ENCODE peak calls at places on chromosomes 13 and 19, in eight cellular contexts. C, R, V, K, B, A, M and H are unnamed samples.

GRCh38 chr19:29596885-29597525 is 9.1 kb upstream of the POP4 start:
- DNase-seq in C (no peak), K (no peak), M (peak), A (peak), R (no peak), V (no peak), B (peak), H (no peak)

GRCh38 chr19:40687525-40688016 is 2.9 kb downstream of the NUMBL start:
- DNase-seq in V (no peak), B (no peak), K (no peak), C (no peak), R (no peak), A (peak), M (peak), H (no peak)

GRCh38 chr13:45341799-45342584 is 1.0 kb upstream of the TPT1 start:
- DNase-seq in V (no peak), K (no peak), C (peak), B (no peak), A (peak), M (peak), R (peak), H (no peak)

GRCh38 chr13:41465215-41465907 is 8.0 kb downstream of the RGCC start:
- DNase-seq in C (peak), M (peak), V (peak), R (no peak), A (peak), B (peak), K (peak), H (no peak)

GRCh38 chr13:113322890-113323651 is 26.0 kb downstream of the LAMP1 start:
- DNase-seq in V (no peak), B (no peak), C (no peak), A (no peak), K (no peak), R (no peak), M (no peak), H (no peak)

GRCh38 chr13:46748300-46748699 is 48.7 kb downstream of the ESD start:
- DNase-seq in R (no peak), B (no peak), K (no peak), V (no peak), M (no peak), A (no peak), C (no peak), H (peak)

GRCh38 chr19:6010107-6010506 is 32.2 kb upstream of the RANBP3 start:
- DNase-seq in R (no peak), A (no peak), M (no peak), B (no peak), C (no peak), K (no peak), V (no peak), H (no peak)

GRCh38 chr19:14369399-14370168 is 11.7 kb upstream of the ADGRE5 start:
- DNase-seq in B (no peak), V (peak), A (no peak), C (no peak), K (no peak), M (peak), R (no peak), H (no peak)

GRCh38 chr19:751501-752341 is 809 bp downstream of the MISP start:
- DNase-seq in M (peak), R (no peak), C (peak), A (peak), K (peak), V (no peak), B (no peak), H (no peak)

GRCh38 chr13:40152145-40152544 is 496.7 kb downstream of the COG6 start:
- DNase-seq in K (peak), B (no peak), V (no peak), R (no peak), C (peak), M (peak), A (peak), H (no peak)

GRCh38 chr13:88086577-88086976 is 415.4 kb downstream of the SLITRK5 start:
- DNase-seq in C (no peak), B (no peak), R (no peak), V (no peak), M (no peak), A (peak), K (peak), H (no peak)

GRCh38 chr13:113724780-113725315 is 34.2 kb upstream of the TMEM255B start:
- DNase-seq in C (peak), V (peak), M (peak), A (peak), B (peak), K (peak), R (peak), H (peak)

GRCh38 chr13:45564108-45564507 is 51.4 kb downstream of the ERICH6B start:
- DNase-seq in V (no peak), R (no peak), B (peak), A (peak), K (peak), C (no peak), M (peak), H (no peak)

GRCh38 chr19:5536337-5536894 is 31.3 kb downstream of the TINCR start:
- DNase-seq in M (peak), V (no peak), B (peak), A (peak), K (no peak), C (no peak), R (peak), H (peak)

GRCh38 chr19:12794196-12794921 is 3.1 kb downstream of the JUNB start:
- DNase-seq in B (no peak), A (no peak), M (peak), V (no peak), C (no peak), K (no peak), R (no peak), H (no peak)

GRCh38 chr19:51099070-51099382 is 9.2 kb downstream of the CTU1 start:
- DNase-seq in V (no peak), M (no peak), A (no peak), B (no peak), K (no peak), C (no peak), R (no peak), H (no peak)

GRCh38 chr19:50569023-50569697 is 925 bp upstream of the LRRC4B start:
- DNase-seq in A (no peak), C (no peak), R (no peak), V (no peak), M (no peak), B (no peak), K (no peak), H (no peak)

GRCh38 chr13:51856027-51856736 is 5.6 kb upstream of the CCDC70 start:
- DNase-seq in C (no peak), K (no peak), A (peak), V (no peak), B (no peak), M (no peak), R (no peak), H (no peak)

GRCh38 chr19:55247621-55248099 is 11.2 kb downstream of the PPP6R1 start:
- DNase-seq in M (peak), B (no peak), C (no peak), R (no peak), A (peak), V (no peak), K (peak), H (no peak)

GRCh38 chr13:43167058-43167457 is 143.7 kb downstream of the DNAJC15 start:
- DNase-seq in K (no peak), R (no peak), V (no peak), B (no peak), M (no peak), A (no peak), C (no peak), H (no peak)

GRCh38 chr19:55058781-55059610 is 4.0 kb downstream of the RDH13 start:
- DNase-seq in R (no peak), V (no peak), M (no peak), K (no peak), A (no peak), C (no peak), B (no peak), H (no peak)

GRCh38 chr19:49836176-49837008 is 14.6 kb upstream of the PTOV1 start:
- DNase-seq in V (no peak), R (no peak), B (no peak), K (no peak), A (no peak), C (no peak), M (no peak), H (no peak)

GRCh38 chr19:47741544-47742125 is 3.7 kb upstream of the NOP53 start:
- DNase-seq in A (no peak), B (no peak), K (no peak), C (no peak), R (peak), M (no peak), V (no peak), H (no peak)

GRCh38 chr13:108084840-108085239 is 130.5 kb downstream of the LIG4 start:
- DNase-seq in K (no peak), C (no peak), M (no peak), B (no peak), A (no peak), V (no peak), R (no peak), H (no peak)

GRCh38 chr19:47819841-47820244 is 1.9 kb upstream of the CRX start:
- DNase-seq in R (no peak), B (no peak), M (no peak), A (no peak), V (no peak), K (no peak), C (no peak), H (no peak)

GRCh38 chr13:30466841-30467252 is 1.1 kb upstream of the HMGB1 start:
- DNase-seq in M (no peak), C (no peak), A (no peak), B (no peak), R (no peak), V (no peak), K (no peak), H (no peak)

GRCh38 chr13:102658678-102659077 is 36.2 kb downstream of the METTL21C start:
- DNase-seq in K (peak), C (no peak), R (no peak), V (no peak), B (no peak), M (no peak), A (no peak), H (no peak)

GRCh38 chr19:3358919-3359849 is 7.2 kb upstream of the NFIC start:
- DNase-seq in C (peak), V (peak), A (no peak), K (no peak), M (peak), R (peak), B (peak), H (no peak)

GRCh38 chr13:46295531-46296464 is 84.1 kb downstream of the LRRC63 start:
- DNase-seq in A (peak), K (peak), V (peak), B (peak), M (peak), C (no peak), R (peak), H (no peak)